ENCODE peak calls at places on chromosomes 16 and 17, in six cellular contexts. One of them, this sample, is unnamed.

GRCh38 chr17:951388-952132 is 28.0 kb downstream of the NXN start:
- DNase-seq in AG04449: no peak
- DNase-seq in fibroblast of the aortic adventitia: peak
- DNase-seq in brain microvascular endothelial cell: peak
- DNase-seq in mucosa of descending colon: peak
- DNase-seq in LNCaP clone FGC: no peak
- DNase-seq in this sample: peak

GRCh38 chr16:72228014-72228413 is 56.1 kb upstream of the PMFBP1 start:
- DNase-seq in AG04449: no peak
- DNase-seq in fibroblast of the aortic adventitia: no peak
- DNase-seq in brain microvascular endothelial cell: no peak
- DNase-seq in mucosa of descending colon: no peak
- DNase-seq in LNCaP clone FGC: no peak
- DNase-seq in this sample: no peak

GRCh38 chr17:19311421-19312215 is 50.9 kb downstream of the B9D1 start:
- DNase-seq in AG04449: no peak
- DNase-seq in fibroblast of the aortic adventitia: peak
- DNase-seq in brain microvascular endothelial cell: peak
- DNase-seq in mucosa of descending colon: no peak
- DNase-seq in LNCaP clone FGC: no peak
- DNase-seq in this sample: no peak

GRCh38 chr16:79929260-79929977 is 328.9 kb upstream of the MAF start:
- DNase-seq in AG04449: no peak
- DNase-seq in fibroblast of the aortic adventitia: no peak
- DNase-seq in brain microvascular endothelial cell: no peak
- DNase-seq in mucosa of descending colon: no peak
- DNase-seq in LNCaP clone FGC: no peak
- DNase-seq in this sample: no peak

GRCh38 chr17:47946929-47947397 is 5.6 kb downstream of the PNPO start:
- DNase-seq in AG04449: peak
- DNase-seq in fibroblast of the aortic adventitia: peak
- DNase-seq in brain microvascular endothelial cell: peak
- DNase-seq in mucosa of descending colon: peak
- DNase-seq in LNCaP clone FGC: peak
- DNase-seq in this sample: no peak

GRCh38 chr16:56776562-56776961 is 46.6 kb downstream of the NUP93 start:
- DNase-seq in AG04449: no peak
- DNase-seq in fibroblast of the aortic adventitia: peak
- DNase-seq in brain microvascular endothelial cell: no peak
- DNase-seq in mucosa of descending colon: no peak
- DNase-seq in LNCaP clone FGC: peak
- DNase-seq in this sample: no peak

GRCh38 chr17:40069751-40070643 is 7.2 kb downstream of the THRA start:
- DNase-seq in AG04449: no peak
- DNase-seq in fibroblast of the aortic adventitia: peak
- DNase-seq in brain microvascular endothelial cell: peak
- DNase-seq in mucosa of descending colon: peak
- DNase-seq in LNCaP clone FGC: no peak
- DNase-seq in this sample: no peak

GRCh38 chr17:18031955-18032354 is 7.0 kb downstream of the ATPAF2 start:
- DNase-seq in AG04449: no peak
- DNase-seq in fibroblast of the aortic adventitia: no peak
- DNase-seq in brain microvascular endothelial cell: peak
- DNase-seq in mucosa of descending colon: no peak
- DNase-seq in LNCaP clone FGC: no peak
- DNase-seq in this sample: no peak

GRCh38 chr17:58534331-58534730 is 19.9 kb upstream of the MTMR4 start:
- DNase-seq in AG04449: no peak
- DNase-seq in fibroblast of the aortic adventitia: no peak
- DNase-seq in brain microvascular endothelial cell: no peak
- DNase-seq in mucosa of descending colon: no peak
- DNase-seq in LNCaP clone FGC: no peak
- DNase-seq in this sample: no peak

GRCh38 chr16:10368984-10369551 is 16.8 kb upstream of the ATF7IP2 start:
- DNase-seq in AG04449: no peak
- DNase-seq in fibroblast of the aortic adventitia: no peak
- DNase-seq in brain microvascular endothelial cell: no peak
- DNase-seq in mucosa of descending colon: no peak
- DNase-seq in LNCaP clone FGC: no peak
- DNase-seq in this sample: no peak

GRCh38 chr16:756428-756827 is 4.1 kb upstream of the MSLN start:
- DNase-seq in AG04449: no peak
- DNase-seq in fibroblast of the aortic adventitia: no peak
- DNase-seq in brain microvascular endothelial cell: no peak
- DNase-seq in mucosa of descending colon: no peak
- DNase-seq in LNCaP clone FGC: no peak
- DNase-seq in this sample: no peak

GRCh38 chr17:4038076-4038475 is 73.8 kb upstream of the ATP2A3 start:
- DNase-seq in AG04449: no peak
- DNase-seq in fibroblast of the aortic adventitia: no peak
- DNase-seq in brain microvascular endothelial cell: no peak
- DNase-seq in mucosa of descending colon: no peak
- DNase-seq in LNCaP clone FGC: peak
- DNase-seq in this sample: no peak

GRCh38 chr16:86595983-86596605 is 17.7 kb downstream of the FOXL1 start:
- DNase-seq in AG04449: no peak
- DNase-seq in fibroblast of the aortic adventitia: no peak
- DNase-seq in brain microvascular endothelial cell: no peak
- DNase-seq in mucosa of descending colon: no peak
- DNase-seq in LNCaP clone FGC: no peak
- DNase-seq in this sample: peak

GRCh38 chr17:36835036-36835435 is 102.2 kb upstream of the LHX1 start:
- DNase-seq in AG04449: no peak
- DNase-seq in fibroblast of the aortic adventitia: no peak
- DNase-seq in brain microvascular endothelial cell: no peak
- DNase-seq in mucosa of descending colon: no peak
- DNase-seq in LNCaP clone FGC: no peak
- DNase-seq in this sample: no peak

GRCh38 chr16:56769674-56770073 is 39.7 kb downstream of the NUP93 start:
- DNase-seq in AG04449: no peak
- DNase-seq in fibroblast of the aortic adventitia: no peak
- DNase-seq in brain microvascular endothelial cell: no peak
- DNase-seq in mucosa of descending colon: no peak
- DNase-seq in LNCaP clone FGC: no peak
- DNase-seq in this sample: no peak

GRCh38 chr17:63804328-63804727 is 22.9 kb upstream of the PSMC5 start:
- DNase-seq in AG04449: no peak
- DNase-seq in fibroblast of the aortic adventitia: no peak
- DNase-seq in brain microvascular endothelial cell: no peak
- DNase-seq in mucosa of descending colon: no peak
- DNase-seq in LNCaP clone FGC: no peak
- DNase-seq in this sample: no peak

GRCh38 chr17:55527520-55528118 is 16.4 kb upstream of the SMIM36 start:
- DNase-seq in AG04449: no peak
- DNase-seq in fibroblast of the aortic adventitia: peak
- DNase-seq in brain microvascular endothelial cell: peak
- DNase-seq in mucosa of descending colon: no peak
- DNase-seq in LNCaP clone FGC: peak
- DNase-seq in this sample: no peak

GRCh38 chr16:84511180-84511800 is 6.8 kb upstream of the MEAK7 start:
- DNase-seq in AG04449: peak
- DNase-seq in fibroblast of the aortic adventitia: peak
- DNase-seq in brain microvascular endothelial cell: peak
- DNase-seq in mucosa of descending colon: peak
- DNase-seq in LNCaP clone FGC: no peak
- DNase-seq in this sample: peak

GRCh38 chr17:57604771-57605733 is 140.0 kb downstream of the CCDC182 start:
- DNase-seq in AG04449: no peak
- DNase-seq in fibroblast of the aortic adventitia: peak
- DNase-seq in brain microvascular endothelial cell: peak
- DNase-seq in mucosa of descending colon: peak
- DNase-seq in LNCaP clone FGC: no peak
- DNase-seq in this sample: no peak

GRCh38 chr17:69084911-69085310 is 24.2 kb upstream of the ABCA9 start:
- DNase-seq in AG04449: no peak
- DNase-seq in fibroblast of the aortic adventitia: no peak
- DNase-seq in brain microvascular endothelial cell: no peak
- DNase-seq in mucosa of descending colon: no peak
- DNase-seq in LNCaP clone FGC: peak
- DNase-seq in this sample: no peak

GRCh38 chr17:66737524-66737923 is 97.4 kb upstream of the CACNG5 start:
- DNase-seq in AG04449: no peak
- DNase-seq in fibroblast of the aortic adventitia: peak
- DNase-seq in brain microvascular endothelial cell: peak
- DNase-seq in mucosa of descending colon: no peak
- DNase-seq in LNCaP clone FGC: no peak
- DNase-seq in this sample: no peak

GRCh38 chr16:1012135-1012534 is 30.6 kb downstream of the SOX8 start:
- DNase-seq in AG04449: no peak
- DNase-seq in fibroblast of the aortic adventitia: no peak
- DNase-seq in brain microvascular endothelial cell: no peak
- DNase-seq in mucosa of descending colon: no peak
- DNase-seq in LNCaP clone FGC: no peak
- DNase-seq in this sample: no peak

GRCh38 chr17:58289869-58290268 is 9.1 kb upstream of the MPO start:
- DNase-seq in AG04449: no peak
- DNase-seq in fibroblast of the aortic adventitia: no peak
- DNase-seq in brain microvascular endothelial cell: no peak
- DNase-seq in mucosa of descending colon: no peak
- DNase-seq in LNCaP clone FGC: peak
- DNase-seq in this sample: peak

GRCh38 chr16:80176114-80176513 is 364.7 kb upstream of the DYNLRB2 start:
- DNase-seq in AG04449: no peak
- DNase-seq in fibroblast of the aortic adventitia: no peak
- DNase-seq in brain microvascular endothelial cell: no peak
- DNase-seq in mucosa of descending colon: no peak
- DNase-seq in LNCaP clone FGC: no peak
- DNase-seq in this sample: no peak

GRCh38 chr17:40952675-40953074 is 14.1 kb downstream of the KRT39 start:
- DNase-seq in AG04449: peak
- DNase-seq in fibroblast of the aortic adventitia: peak
- DNase-seq in brain microvascular endothelial cell: peak
- DNase-seq in mucosa of descending colon: no peak
- DNase-seq in LNCaP clone FGC: no peak
- DNase-seq in this sample: no peak

DNA sequence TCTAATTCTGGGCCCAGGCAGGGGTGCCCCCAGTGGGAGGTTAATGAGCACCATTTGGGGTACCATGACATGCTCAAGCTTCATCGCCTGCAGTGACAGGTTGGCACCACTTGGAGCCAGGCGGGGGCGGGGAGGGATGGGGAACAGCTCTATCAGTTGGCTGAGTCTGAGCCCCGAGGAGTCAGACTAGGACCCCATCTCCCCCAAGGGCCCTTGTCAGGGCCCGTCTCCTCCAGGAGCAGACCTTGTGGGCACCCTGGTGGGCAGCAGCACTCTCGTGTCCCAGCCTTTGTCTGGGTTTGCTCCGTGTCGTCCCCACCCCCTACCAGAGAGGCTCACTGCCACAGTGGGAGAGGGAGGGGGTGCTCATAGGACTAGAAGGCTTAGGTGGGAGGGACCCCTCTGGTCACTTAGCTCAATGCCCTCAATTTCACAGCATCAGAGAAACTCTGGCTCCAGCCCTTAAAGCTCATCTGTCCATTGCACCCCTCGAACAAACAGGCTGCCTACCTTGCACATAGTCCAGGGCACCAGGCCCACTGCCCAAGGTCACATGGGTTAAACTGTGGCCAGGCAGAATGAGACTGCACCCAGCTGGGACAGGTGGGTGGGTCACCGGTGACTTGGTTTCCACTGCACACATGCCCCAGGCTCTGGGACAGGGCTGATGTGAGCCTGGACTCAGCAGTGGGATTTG is 4.1 kb downstream of the PPP1R9B start:
- DNase-seq in AG04449: no peak
- DNase-seq in fibroblast of the aortic adventitia: no peak
- DNase-seq in brain microvascular endothelial cell: no peak
- DNase-seq in mucosa of descending colon: no peak
- DNase-seq in LNCaP clone FGC: no peak
- DNase-seq in this sample: no peak
- TF ChIP-seq CTCF in AG04449: no peak
- TF ChIP-seq CTCF in fibroblast of the aortic adventitia: no peak
- TF ChIP-seq CTCF in brain microvascular endothelial cell: peak
- TF ChIP-seq CTCF in mucosa of descending colon: no peak
- TF ChIP-seq CTCF in LNCaP clone FGC: no peak
- TF ChIP-seq CTCF in this sample: peak

GRCh38 chr16:89357055-89357454 is 133.3 kb downstream of the ANKRD11 start:
- DNase-seq in AG04449: no peak
- DNase-seq in fibroblast of the aortic adventitia: no peak
- DNase-seq in brain microvascular endothelial cell: no peak
- DNase-seq in mucosa of descending colon: no peak
- DNase-seq in LNCaP clone FGC: no peak
- DNase-seq in this sample: no peak
- TF ChIP-seq CTCF in AG04449: no peak
- TF ChIP-seq CTCF in fibroblast of the aortic adventitia: no peak
- TF ChIP-seq CTCF in brain microvascular endothelial cell: peak
- TF ChIP-seq CTCF in mucosa of descending colon: no peak
- TF ChIP-seq CTCF in LNCaP clone FGC: peak
- TF ChIP-seq CTCF in this sample: no peak

GRCh38 chr17:6427284-6427781 is 7.6 kb downstream of the AIPL1 start:
- DNase-seq in AG04449: no peak
- DNase-seq in fibroblast of the aortic adventitia: peak
- DNase-seq in brain microvascular endothelial cell: peak
- DNase-seq in mucosa of descending colon: no peak
- DNase-seq in LNCaP clone FGC: no peak
- DNase-seq in this sample: no peak
- TF ChIP-seq CTCF in AG04449: no peak
- TF ChIP-seq CTCF in fibroblast of the aortic adventitia: no peak
- TF ChIP-seq CTCF in brain microvascular endothelial cell: peak
- TF ChIP-seq CTCF in mucosa of descending colon: no peak
- TF ChIP-seq CTCF in LNCaP clone FGC: peak
- TF ChIP-seq CTCF in this sample: peak

GRCh38 chr16:85550422-85551318 is 62.5 kb upstream of the GSE1 start:
- DNase-seq in AG04449: no peak
- DNase-seq in fibroblast of the aortic adventitia: no peak
- DNase-seq in brain microvascular endothelial cell: no peak
- DNase-seq in mucosa of descending colon: no peak
- DNase-seq in LNCaP clone FGC: no peak
- DNase-seq in this sample: no peak
- TF ChIP-seq CTCF in AG04449: peak
- TF ChIP-seq CTCF in fibroblast of the aortic adventitia: peak
- TF ChIP-seq CTCF in brain microvascular endothelial cell: peak
- TF ChIP-seq CTCF in mucosa of descending colon: no peak
- TF ChIP-seq CTCF in LNCaP clone FGC: no peak
- TF ChIP-seq CTCF in this sample: no peak

GRCh38 chr17:80474231-80474932 is 2.0 kb downstream of the NPTX1 start:
- DNase-seq in AG04449: no peak
- DNase-seq in fibroblast of the aortic adventitia: peak
- DNase-seq in brain microvascular endothelial cell: no peak
- DNase-seq in mucosa of descending colon: no peak
- DNase-seq in LNCaP clone FGC: peak
- DNase-seq in this sample: no peak
- TF ChIP-seq CTCF in AG04449: peak
- TF ChIP-seq CTCF in fibroblast of the aortic adventitia: no peak
- TF ChIP-seq CTCF in brain microvascular endothelial cell: peak
- TF ChIP-seq CTCF in mucosa of descending colon: no peak
- TF ChIP-seq CTCF in LNCaP clone FGC: peak
- TF ChIP-seq CTCF in this sample: peak

GRCh38 chr16:89357460-89357859 is 132.9 kb downstream of the ANKRD11 start:
- DNase-seq in AG04449: no peak
- DNase-seq in fibroblast of the aortic adventitia: no peak
- DNase-seq in brain microvascular endothelial cell: no peak
- DNase-seq in mucosa of descending colon: no peak
- DNase-seq in LNCaP clone FGC: no peak
- DNase-seq in this sample: no peak
- TF ChIP-seq CTCF in AG04449: no peak
- TF ChIP-seq CTCF in fibroblast of the aortic adventitia: no peak
- TF ChIP-seq CTCF in brain microvascular endothelial cell: no peak
- TF ChIP-seq CTCF in mucosa of descending colon: no peak
- TF ChIP-seq CTCF in LNCaP clone FGC: no peak
- TF ChIP-seq CTCF in this sample: no peak